ENCODE peak calls at places on chromosome 21, in five cellular contexts. L is neuronal stem cell; P is SK-N-SH; I is naive thymus-derived CD4-positive, alpha-beta T cell; G is uterus. B is an unnamed sample.

GRCh38 chr21:38311765-38312164 is 55.0 kb downstream of the KCNJ15 start:
- DNase-seq in L (no peak), P (no peak), I (no peak), G (no peak), B (no peak)

GRCh38 chr21:45322960-45323461 is 35.3 kb upstream of the POFUT2 start:
- DNase-seq in L (no peak), P (no peak), I (no peak), G (peak; percentile 80), B (peak; percentile 83)

GRCh38 chr21:35208810-35209517 is 159.9 kb upstream of the RUNX1 start:
- DNase-seq in L (no peak), P (no peak), I (no peak), G (no peak), B (no peak)

GRCh38 chr21:15243356-15243755 is 178.6 kb upstream of the NRIP1 start:
- DNase-seq in L (no peak), P (no peak), I (no peak), G (no peak), B (no peak)

GRCh38 chr21:20998886-20999285 is 677 bp downstream of the NCAM2 start:
- DNase-seq in L (no peak), P (no peak), I (no peak), G (no peak), B (no peak)

GRCh38 chr21:46226920-46227599 is 1.5 kb downstream of the LSS start:
- DNase-seq in L (no peak), P (no peak), I (no peak), G (no peak), B (peak; percentile 29)

GRCh38 chr21:37367758-37368535 is 1.4 kb downstream of the DYRK1A start:
- DNase-seq in L (no peak), P (peak; percentile 42), I (peak; percentile 23), G (peak; percentile 36), B (peak; percentile 55)

GRCh38 chr21:46092026-46092764 is 5.7 kb upstream of the COL6A2 start:
- DNase-seq in L (no peak), P (no peak), I (no peak), G (peak; percentile 85), B (no peak)

GRCh38 chr21:45588861-45589491 is 46.7 kb upstream of the SLC19A1 start:
- DNase-seq in L (no peak), P (no peak), I (no peak), G (no peak), B (no peak)

GRCh38 chr21:18832950-18833349 is 429.4 kb upstream of the TMPRSS15 start:
- DNase-seq in L (no peak), P (no peak), I (no peak), G (no peak), B (no peak)

GRCh38 chr21:28993293-28993629 is 584 bp upstream of the LTN1 start:
- DNase-seq in L (no peak), P (peak; percentile 15), I (no peak), G (no peak), B (no peak)
- H3K4me3 ChIP-seq in L (peak overlapping the region; percentile 77), P (peak overlapping the region; percentile 91), I (peak overlapping the region; percentile 86), G (peak overlapping the region; percentile 98), B (peak overlapping the region; percentile 35)

DNA sequence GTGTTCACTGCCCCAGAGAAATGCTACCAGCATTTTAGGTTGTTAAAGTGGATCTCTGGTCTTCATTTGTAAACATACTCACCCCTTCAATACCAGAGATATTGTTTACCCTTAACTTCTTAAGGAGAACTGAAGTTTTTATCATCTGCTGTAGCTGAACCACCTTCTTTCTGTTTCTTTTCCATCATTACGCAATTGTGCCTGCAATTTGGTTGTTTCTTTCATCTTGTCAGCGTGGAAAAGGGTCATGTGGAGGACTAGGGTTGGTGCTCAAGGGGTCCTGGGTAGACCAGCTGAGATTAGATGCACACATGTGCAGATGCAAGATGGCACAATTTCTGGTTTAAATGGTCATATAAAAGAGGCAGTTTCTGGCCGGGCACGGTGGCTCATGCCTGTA is 23.0 kb downstream of the GART start:
- DNase-seq in L (no peak), P (no peak), I (no peak), G (no peak), B (no peak)
- H3K36me3 ChIP-seq in L (peaks cover 17% of the 10 kb centered on the region), P (peaks cover 61% of the 10 kb centered on the region), I (peaks cover 59% of the 10 kb centered on the region), G (no peaks in the 10 kb centered on the region), B (peaks cover 30% of the 10 kb centered on the region)

GRCh38 chr21:25369524-25370300 is 237.6 kb downstream of the MRPL39 start:
- DNase-seq in L (no peak), P (no peak), I (no peak), G (no peak), B (no peak)

GRCh38 chr21:25375675-25376074 is 231.6 kb downstream of the MRPL39 start:
- DNase-seq in L (no peak), P (no peak), I (no peak), G (no peak), B (no peak)

GRCh38 chr21:25371831-25372434 is 235.3 kb downstream of the MRPL39 start:
- DNase-seq in L (no peak), P (no peak), I (no peak), G (no peak), B (no peak)

GRCh38 chr21:25370311-25370744 is 237.0 kb downstream of the MRPL39 start:
- DNase-seq in L (no peak), P (no peak), I (no peak), G (no peak), B (no peak)

DNA sequence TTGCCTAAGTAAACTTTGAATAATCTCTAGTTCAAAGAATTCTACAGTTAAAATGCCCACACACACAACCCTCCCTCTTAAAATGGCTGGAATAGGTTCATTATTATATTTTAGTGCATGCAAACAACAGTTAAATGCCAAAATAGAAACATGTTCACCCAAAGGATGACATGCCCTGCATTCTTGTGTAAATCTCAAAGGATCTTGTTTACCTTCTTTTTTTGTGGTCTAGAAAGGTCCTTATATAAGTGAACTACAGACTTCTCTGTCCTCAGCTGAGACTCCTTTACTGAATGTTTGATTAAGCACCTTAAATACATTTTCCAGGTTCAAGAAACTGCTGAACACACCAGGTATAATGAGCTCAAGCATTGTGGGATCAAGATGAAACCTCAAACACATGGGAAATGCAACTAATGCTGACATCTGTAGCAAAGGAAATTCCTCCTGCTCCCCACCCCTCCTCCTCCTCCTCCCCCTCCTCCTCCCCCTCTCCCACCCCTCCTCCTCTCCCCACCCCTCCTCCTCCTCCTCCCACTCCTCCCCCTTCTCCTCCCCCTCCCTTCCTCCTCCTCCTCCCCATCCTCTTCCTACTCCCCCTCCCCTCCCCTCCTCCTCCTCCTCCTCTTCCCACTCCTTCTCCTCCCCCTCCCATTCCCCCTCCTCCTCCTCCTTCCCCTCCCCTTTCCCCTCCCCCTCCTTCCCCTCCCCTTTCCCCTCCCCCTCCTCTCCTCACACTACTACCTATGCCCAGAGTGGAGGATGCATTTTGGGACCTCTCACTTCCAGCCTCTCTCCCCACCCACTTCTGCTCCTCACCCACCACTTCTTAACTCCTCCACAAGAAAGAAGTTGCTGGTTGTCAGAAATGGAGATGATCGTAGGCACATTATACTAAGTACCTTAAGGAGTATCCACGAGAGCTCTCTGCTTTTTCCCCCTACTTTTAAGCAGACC is 233.9 kb downstream of the MRPL39 start:
- DNase-seq in L (no peak), P (no peak), I (no peak), G (no peak), B (peak; percentile 33)
- H3K4me3 ChIP-seq in L (no peak overlapping the region), P (no peak overlapping the region), I (no peak overlapping the region), G (no peak overlapping the region), B (no peak overlapping the region)

GRCh38 chr21:40178726-40179125 is 311.5 kb downstream of the PCP4 start:
- DNase-seq in L (no peak), P (no peak), I (no peak), G (no peak), B (no peak)

GRCh38 chr21:40179167-40179566 is 311.9 kb downstream of the PCP4 start:
- DNase-seq in L (no peak), P (no peak), I (no peak), G (no peak), B (no peak)

GRCh38 chr21:40177979-40178378 is 310.7 kb downstream of the PCP4 start:
- DNase-seq in L (no peak), P (no peak), I (no peak), G (no peak), B (no peak)

GRCh38 chr21:40173833-40174232 is 306.6 kb downstream of the PCP4 start:
- DNase-seq in L (peak; percentile 2), P (no peak), I (no peak), G (no peak), B (peak; percentile 59)

GRCh38 chr21:40176732-40177131 is 309.5 kb downstream of the PCP4 start:
- DNase-seq in L (no peak), P (peak; percentile 85), I (no peak), G (no peak), B (no peak)
- H3K36me3 ChIP-seq in L (no peaks in the 10 kb centered on the region), P (no peaks in the 10 kb centered on the region), I (no peaks in the 10 kb centered on the region), G (no peaks in the 10 kb centered on the region), B (no peaks in the 10 kb centered on the region)

DNA sequence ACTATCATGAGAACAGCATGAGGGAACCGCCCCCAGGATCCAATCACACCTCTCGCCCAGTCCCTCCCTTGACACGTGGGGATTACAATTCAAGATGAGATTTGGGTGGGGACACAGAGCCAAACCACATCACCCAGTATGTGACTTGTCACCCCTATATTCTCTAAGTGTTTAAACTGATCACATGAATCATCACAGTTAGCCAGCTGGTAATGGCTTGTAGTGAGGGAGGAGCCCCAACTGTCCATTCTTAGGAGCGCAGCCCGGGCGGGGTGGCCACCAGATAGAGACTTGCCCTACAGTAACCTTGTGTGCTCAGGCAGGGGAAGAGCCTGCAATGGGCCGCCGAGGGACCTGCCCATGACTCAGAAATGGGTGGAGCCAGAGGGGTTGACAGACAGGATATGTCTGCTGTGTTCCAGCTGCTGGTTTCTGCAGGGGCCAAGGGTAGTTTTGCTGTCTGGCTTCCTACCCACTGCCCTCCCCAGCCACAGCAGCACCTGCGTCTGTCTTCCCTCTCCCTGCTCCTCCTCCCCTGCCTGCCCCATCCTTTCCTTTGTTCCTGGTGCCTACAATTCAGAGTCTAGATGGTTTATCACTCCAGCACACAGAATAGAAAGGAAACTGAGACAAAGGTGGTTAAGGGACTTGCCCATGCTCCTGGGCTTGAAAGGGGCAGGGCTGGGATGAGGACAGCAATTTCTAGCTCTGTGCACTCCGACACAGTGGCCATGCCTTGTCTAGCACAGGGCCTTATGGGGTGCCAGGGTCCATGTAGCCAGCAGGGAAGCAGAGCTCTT is 9.2 kb downstream of the ABCG1 start:
- DNase-seq in L (no peak), P (peak; percentile 45), I (peak; percentile 91), G (peak; percentile 46), B (peak; percentile 80)
- H3K4me3 ChIP-seq in L (no peak overlapping the region), P (no peak overlapping the region), I (peak overlapping the region; percentile 29), G (no peak overlapping the region), B (no peak overlapping the region)

GRCh38 chr21:43794311-43794710 is 4.9 kb downstream of the RRP1 start:
- DNase-seq in L (no peak), P (no peak), I (no peak), G (no peak), B (peak; percentile 32)

GRCh38 chr21:43790053-43790524 is 712 bp downstream of the RRP1 start:
- DNase-seq in L (no peak), P (no peak), I (no peak), G (no peak), B (no peak)

GRCh38 chr21:43794857-43795256 is 5.5 kb downstream of the RRP1 start:
- DNase-seq in L (no peak), P (no peak), I (no peak), G (no peak), B (peak; percentile 47)

GRCh38 chr21:43792406-43792805 is 3.0 kb downstream of the RRP1 start:
- DNase-seq in L (no peak), P (no peak), I (no peak), G (no peak), B (no peak)

GRCh38 chr21:43793243-43793642 is 3.9 kb downstream of the RRP1 start:
- DNase-seq in L (no peak), P (no peak), I (no peak), G (no peak), B (peak; percentile 28)
- H3K36me3 ChIP-seq in L (peaks cover 58% of the 10 kb centered on the region), P (peaks cover 58% of the 10 kb centered on the region), I (peaks cover 67% of the 10 kb centered on the region), G (no peaks in the 10 kb centered on the region), B (peaks cover 61% of the 10 kb centered on the region)

B was measured in H7.